ENCODE peak calls at places on chromosome 2, in six cellular contexts. One of them, this sample, is unnamed.

GRCh38 chr2:170180031-170180566 is 2.2 kb downstream of the MYO3B start:
- DNase-seq in trophoblast cell: peak
- DNase-seq in aorta: no peak
- DNase-seq in hepatocyte: no peak
- DNase-seq in IMR-90: no peak
- DNase-seq in brain microvascular endothelial cell: no peak
- DNase-seq in this sample: peak

GRCh38 chr2:33497177-33497787 is 20.8 kb downstream of the RASGRP3 start:
- DNase-seq in IMR-90: no peak
- DNase-seq in hepatocyte: no peak
- DNase-seq in brain microvascular endothelial cell: no peak
- DNase-seq in aorta: no peak
- DNase-seq in trophoblast cell: no peak
- DNase-seq in this sample: no peak

GRCh38 chr2:64988420-64989125 is 626 bp upstream of the SLC1A4 start:
- DNase-seq in IMR-90: peak
- DNase-seq in aorta: peak
- DNase-seq in hepatocyte: peak
- DNase-seq in brain microvascular endothelial cell: peak
- DNase-seq in trophoblast cell: no peak
- DNase-seq in this sample: peak

GRCh38 chr2:101063753-101064502 is 61.8 kb downstream of the RPL31 start:
- DNase-seq in hepatocyte: no peak
- DNase-seq in aorta: no peak
- DNase-seq in IMR-90: no peak
- DNase-seq in brain microvascular endothelial cell: peak
- DNase-seq in trophoblast cell: no peak
- DNase-seq in this sample: no peak

GRCh38 chr2:113136828-113137775 is 9.7 kb downstream of the IL1RN start:
- DNase-seq in aorta: no peak
- DNase-seq in IMR-90: peak
- DNase-seq in hepatocyte: peak
- DNase-seq in trophoblast cell: peak
- DNase-seq in brain microvascular endothelial cell: peak
- DNase-seq in this sample: no peak

GRCh38 chr2:70645733-70646420 is 92.3 kb upstream of the TGFA start:
- DNase-seq in brain microvascular endothelial cell: peak
- DNase-seq in trophoblast cell: no peak
- DNase-seq in IMR-90: no peak
- DNase-seq in hepatocyte: no peak
- DNase-seq in aorta: no peak
- DNase-seq in this sample: peak

GRCh38 chr2:189661148-189661956 is at the start of gene ASNSD1:
- DNase-seq in IMR-90: peak
- DNase-seq in trophoblast cell: peak
- DNase-seq in brain microvascular endothelial cell: peak
- DNase-seq in aorta: peak
- DNase-seq in hepatocyte: peak
- DNase-seq in this sample: peak

GRCh38 chr2:40160730-40161129 is 291.2 kb downstream of the SLC8A1 start:
- DNase-seq in brain microvascular endothelial cell: no peak
- DNase-seq in hepatocyte: no peak
- DNase-seq in trophoblast cell: no peak
- DNase-seq in IMR-90: peak
- DNase-seq in aorta: no peak
- DNase-seq in this sample: no peak

GRCh38 chr2:97748397-97748796 is 35.0 kb downstream of the ZAP70 start:
- DNase-seq in trophoblast cell: peak
- DNase-seq in hepatocyte: peak
- DNase-seq in aorta: no peak
- DNase-seq in IMR-90: no peak
- DNase-seq in brain microvascular endothelial cell: no peak
- DNase-seq in this sample: no peak

GRCh38 chr2:240234503-240234951 is 94.1 kb upstream of the OTOS start:
- DNase-seq in brain microvascular endothelial cell: no peak
- DNase-seq in IMR-90: peak
- DNase-seq in trophoblast cell: no peak
- DNase-seq in aorta: peak
- DNase-seq in hepatocyte: no peak
- DNase-seq in this sample: no peak

GRCh38 chr2:209441541-209441940 is 17.7 kb downstream of the MAP2 start:
- DNase-seq in hepatocyte: no peak
- DNase-seq in trophoblast cell: no peak
- DNase-seq in IMR-90: no peak
- DNase-seq in aorta: no peak
- DNase-seq in brain microvascular endothelial cell: no peak
- DNase-seq in this sample: no peak

GRCh38 chr2:101001713-101002561 is at the start of gene RPL31:
- DNase-seq in trophoblast cell: peak
- DNase-seq in IMR-90: peak
- DNase-seq in hepatocyte: peak
- DNase-seq in aorta: peak
- DNase-seq in brain microvascular endothelial cell: peak
- DNase-seq in this sample: peak

GRCh38 chr2:20229322-20230201 is 4.6 kb upstream of the SDC1 start:
- DNase-seq in trophoblast cell: no peak
- DNase-seq in brain microvascular endothelial cell: no peak
- DNase-seq in IMR-90: no peak
- DNase-seq in hepatocyte: no peak
- DNase-seq in aorta: no peak
- DNase-seq in this sample: no peak

GRCh38 chr2:215435261-215435808 is 533 bp downstream of the FN1 start:
- DNase-seq in trophoblast cell: no peak
- DNase-seq in brain microvascular endothelial cell: no peak
- DNase-seq in aorta: peak
- DNase-seq in IMR-90: no peak
- DNase-seq in hepatocyte: peak
- DNase-seq in this sample: no peak

GRCh38 chr2:54983345-54984235 is 66.7 kb downstream of the RTN4 start:
- DNase-seq in IMR-90: no peak
- DNase-seq in aorta: no peak
- DNase-seq in brain microvascular endothelial cell: no peak
- DNase-seq in hepatocyte: no peak
- DNase-seq in trophoblast cell: no peak
- DNase-seq in this sample: no peak

GRCh38 chr2:224062481-224063307 is 23.6 kb upstream of the SERPINE2 start:
- DNase-seq in trophoblast cell: no peak
- DNase-seq in aorta: no peak
- DNase-seq in hepatocyte: no peak
- DNase-seq in IMR-90: no peak
- DNase-seq in brain microvascular endothelial cell: no peak
- DNase-seq in this sample: no peak

GRCh38 chr2:136057023-136057801 is 60.7 kb downstream of the CXCR4 start:
- DNase-seq in brain microvascular endothelial cell: no peak
- DNase-seq in trophoblast cell: no peak
- DNase-seq in IMR-90: no peak
- DNase-seq in hepatocyte: no peak
- DNase-seq in aorta: no peak
- DNase-seq in this sample: no peak

GRCh38 chr2:42856891-42857632 is 64.7 kb upstream of the HAAO start:
- DNase-seq in hepatocyte: no peak
- DNase-seq in trophoblast cell: no peak
- DNase-seq in brain microvascular endothelial cell: no peak
- DNase-seq in aorta: peak
- DNase-seq in IMR-90: no peak
- DNase-seq in this sample: no peak

GRCh38 chr2:203533696-203534471 is 1.2 kb downstream of the RAPH1 start:
- DNase-seq in brain microvascular endothelial cell: peak
- DNase-seq in aorta: no peak
- DNase-seq in trophoblast cell: peak
- DNase-seq in hepatocyte: peak
- DNase-seq in IMR-90: peak
- DNase-seq in this sample: no peak
- H3K27ac ChIP-seq in brain microvascular endothelial cell: peak
- H3K27ac ChIP-seq in aorta: no peak
- H3K27ac ChIP-seq in trophoblast cell: no peak
- H3K27ac ChIP-seq in hepatocyte: peak
- H3K27ac ChIP-seq in IMR-90: peak
- H3K27ac ChIP-seq in this sample: peak

DNA sequence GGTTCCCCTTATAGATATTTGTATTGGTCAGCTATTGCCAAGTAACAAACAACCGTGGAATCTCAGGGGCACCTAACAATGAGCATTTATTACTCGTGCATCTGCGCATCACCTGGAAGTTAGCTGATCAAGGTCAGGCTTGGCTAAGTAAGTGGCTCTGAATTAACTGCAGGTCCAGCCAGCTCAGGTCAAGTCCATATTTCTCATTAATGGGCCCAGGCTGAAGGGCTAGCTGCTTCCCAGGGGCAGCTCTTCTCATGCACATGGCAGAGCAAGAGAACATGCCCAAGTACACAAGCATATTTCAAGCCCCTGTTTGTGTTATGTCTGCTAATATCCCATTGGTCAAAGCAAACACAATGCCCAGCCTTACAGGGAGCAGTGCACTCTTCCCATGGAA is 7.8 kb upstream of the DGUOK start:
- DNase-seq in aorta: no peak
- DNase-seq in IMR-90: no peak
- DNase-seq in hepatocyte: no peak
- DNase-seq in trophoblast cell: no peak
- DNase-seq in brain microvascular endothelial cell: no peak
- DNase-seq in this sample: no peak
- H3K27ac ChIP-seq in aorta: no peak
- H3K27ac ChIP-seq in IMR-90: no peak
- H3K27ac ChIP-seq in hepatocyte: no peak
- H3K27ac ChIP-seq in trophoblast cell: no peak
- H3K27ac ChIP-seq in brain microvascular endothelial cell: no peak
- H3K27ac ChIP-seq in this sample: no peak

DNA sequence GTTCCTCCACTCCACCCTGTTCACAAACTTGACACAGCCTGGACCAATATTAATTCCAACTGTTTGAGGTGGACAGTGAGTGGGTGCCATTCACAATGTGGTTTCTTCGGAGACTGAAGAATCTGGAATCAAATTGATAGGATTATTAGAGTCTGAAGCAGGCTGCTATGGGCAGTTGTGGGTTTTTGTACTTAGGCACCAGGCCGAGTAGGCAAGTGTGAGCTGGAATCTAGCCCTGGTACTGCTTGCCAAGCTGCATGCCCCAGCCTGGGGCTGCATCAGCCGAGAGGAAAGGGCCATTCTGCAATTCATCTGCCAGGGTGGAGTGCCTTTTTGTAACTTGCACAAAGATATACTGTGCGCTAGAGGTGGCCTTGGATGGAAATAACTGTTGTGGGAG is 654.7 kb upstream of the FANCL start:
- DNase-seq in trophoblast cell: no peak
- DNase-seq in aorta: no peak
- DNase-seq in hepatocyte: no peak
- DNase-seq in brain microvascular endothelial cell: no peak
- DNase-seq in IMR-90: no peak
- DNase-seq in this sample: no peak
- H3K27ac ChIP-seq in trophoblast cell: no peak
- H3K27ac ChIP-seq in aorta: no peak
- H3K27ac ChIP-seq in hepatocyte: no peak
- H3K27ac ChIP-seq in brain microvascular endothelial cell: no peak
- H3K27ac ChIP-seq in IMR-90: no peak
- H3K27ac ChIP-seq in this sample: no peak

GRCh38 chr2:160109939-160110673 is 47.7 kb upstream of the PLA2R1 start:
- DNase-seq in aorta: peak
- DNase-seq in hepatocyte: peak
- DNase-seq in brain microvascular endothelial cell: peak
- DNase-seq in trophoblast cell: peak
- DNase-seq in IMR-90: peak
- DNase-seq in this sample: peak
- H3K27ac ChIP-seq in aorta: no peak
- H3K27ac ChIP-seq in hepatocyte: no peak
- H3K27ac ChIP-seq in brain microvascular endothelial cell: no peak
- H3K27ac ChIP-seq in trophoblast cell: peak
- H3K27ac ChIP-seq in IMR-90: no peak
- H3K27ac ChIP-seq in this sample: no peak

This sample was measured in PC-9.